ENCODE peak calls at places on chromosomes 5 and 9, in eight cellular contexts. T is HS-5, L is T-helper 2 cell, H is NCI-H345, D is mesenchymal stem cell, M is substantia nigra, C is esophagus squamous epithelium, E is thyroid gland. K is an unnamed sample.

GRCh38 chr5:32332971-32333370 is 20.2 kb upstream of the MTMR12 start:
- DNase-seq in H (no peak), D (no peak), M (no peak), C (no peak), T (no peak), L (no peak), E (no peak), K (no peak)

GRCh38 chr5:94192658-94193391 is 425.6 kb downstream of the KIAA0825 start:
- DNase-seq in M (no peak), L (no peak), E (no peak), H (peak), C (no peak), T (no peak), D (no peak), K (no peak)

GRCh38 chr5:35898952-35899351 is 39.5 kb downstream of the CAPSL start:
- DNase-seq in E (no peak), H (no peak), C (no peak), T (no peak), M (no peak), L (no peak), D (no peak), K (no peak)

GRCh38 chr9:87878930-87879603 is 3.6 kb upstream of the SPATA31E1 start:
- DNase-seq in T (peak), M (no peak), H (no peak), L (no peak), C (no peak), D (peak), E (no peak), K (peak)

GRCh38 chr9:116417464-116417863 is 263.9 kb downstream of the PAPPA start:
- DNase-seq in D (no peak), C (no peak), H (no peak), L (no peak), T (no peak), E (no peak), M (no peak), K (peak)

GRCh38 chr5:119355244-119355635 is 579 bp upstream of the TNFAIP8 start:
- DNase-seq in T (no peak), E (peak), L (peak), D (no peak), H (no peak), M (no peak), C (no peak), K (no peak)

GRCh38 chr5:5422819-5423515 is 490 bp downstream of the ICE1 start:
- DNase-seq in L (peak), H (peak), C (no peak), D (peak), M (peak), E (peak), T (no peak), K (no peak)

GRCh38 chr9:95182854-95183563 is 134.5 kb downstream of the FANCC start:
- DNase-seq in E (peak), M (no peak), T (no peak), L (no peak), D (no peak), C (no peak), H (no peak), K (no peak)

GRCh38 chr9:104906441-104907277 is 21.3 kb downstream of the ABCA1 start:
- DNase-seq in C (no peak), L (no peak), M (no peak), H (no peak), E (no peak), D (peak), T (peak), K (peak)

GRCh38 chr5:80569086-80569960 is 757 bp downstream of the ANKRD34B start:
- DNase-seq in C (no peak), H (no peak), L (no peak), D (no peak), M (no peak), E (no peak), T (no peak), K (peak)

GRCh38 chr9:135521608-135522095 is 412 bp downstream of the LCN1 start:
- DNase-seq in C (no peak), D (no peak), H (no peak), L (no peak), E (no peak), M (no peak), T (no peak), K (no peak)

GRCh38 chr5:179167871-179168451 is 107.8 kb downstream of the ZNF354C start:
- DNase-seq in M (no peak), C (no peak), D (no peak), L (no peak), E (no peak), H (no peak), T (no peak), K (no peak)

GRCh38 chr5:133370904-133371303 is 241.4 kb downstream of the FSTL4 start:
- DNase-seq in T (no peak), L (no peak), H (no peak), M (no peak), E (no peak), C (no peak), D (no peak), K (no peak)

GRCh38 chr5:3361811-3362605 is 233.6 kb upstream of the IRX1 start:
- DNase-seq in H (no peak), D (no peak), C (no peak), T (no peak), E (no peak), M (no peak), L (no peak), K (no peak)

GRCh38 chr9:27539479-27540441 is 10.1 kb upstream of the MOB3B start:
- DNase-seq in T (peak), L (no peak), C (no peak), E (peak), D (peak), H (no peak), M (peak), K (peak)

GRCh38 chr9:86766912-86767311 is 180.4 kb downstream of the GAS1 start:
- DNase-seq in D (peak), L (no peak), T (peak), H (no peak), C (no peak), E (no peak), M (peak), K (peak)

GRCh38 chr5:129078247-129078646 is 16.3 kb upstream of the ISOC1 start:
- DNase-seq in T (no peak), H (no peak), E (no peak), C (no peak), D (no peak), M (no peak), L (no peak), K (no peak)

GRCh38 chr5:23631283-23632045 is 124.1 kb downstream of the PRDM9 start:
- DNase-seq in L (no peak), E (no peak), D (peak), T (peak), M (no peak), C (no peak), H (no peak), K (peak)

GRCh38 chr5:7745882-7746735 is 104.8 kb downstream of the CFAP90 start:
- DNase-seq in E (peak), H (peak), M (peak), T (peak), D (peak), L (peak), C (no peak), K (peak)

GRCh38 chr5:90809695-90810094 is 251.1 kb downstream of the ADGRV1 start:
- DNase-seq in H (no peak), T (no peak), D (no peak), E (no peak), L (no peak), M (no peak), C (no peak), K (no peak)

K was measured in foreskin fibroblast.